ENCODE peak calls at places on chromosome 11, in eight cellular contexts. M, B, F, Y, N, Z, J and U are unnamed samples. For H3K27me3, the result is how much of the 10 kb centered on the place peaks cover.

GRCh38 chr11:7670631-7671030 is 2.7 kb downstream of the CYB5R2 start:
- DNase-seq in F (no peak), B (no peak), N (no peak), Z (no peak), J (no peak), Y (no peak), M (no peak), U (no peak)

GRCh38 chr11:46348566-46348981 is 1.3 kb downstream of the DGKZ start:
- DNase-seq in Y (no peak), F (no peak), M (no peak), N (no peak), B (no peak), Z (no peak), J (no peak), U (no peak)

GRCh38 chr11:15341587-15341986 is 226.9 kb downstream of the INSC start:
- DNase-seq in Z (no peak), B (no peak), N (no peak), F (no peak), Y (no peak), J (no peak), M (no peak), U (no peak)

GRCh38 chr11:107397357-107397756 is 60.3 kb downstream of the CWF19L2 start:
- DNase-seq in Y (peak), M (no peak), N (no peak), F (no peak), B (peak), J (no peak), Z (no peak), U (no peak)

GRCh38 chr11:65559535-65559934 is 1.4 kb upstream of the LTBP3 start:
- DNase-seq in Y (no peak), J (no peak), F (no peak), B (no peak), Z (no peak), M (no peak), N (peak), U (no peak)

GRCh38 chr11:42521994-42522393 is 789.8 kb upstream of the API5 start:
- DNase-seq in Z (no peak), N (no peak), Y (no peak), F (no peak), J (no peak), B (no peak), M (no peak), U (no peak)

GRCh38 chr11:45667929-45668680 is 2.7 kb upstream of the CHST1 start:
- DNase-seq in Y (no peak), M (no peak), Z (no peak), F (no peak), N (no peak), B (no peak), J (no peak), U (no peak)

GRCh38 chr11:75140269-75141138 is 10.4 kb upstream of the SLCO2B1 start:
- DNase-seq in N (no peak), Y (peak), F (peak), J (peak), B (peak), M (peak), Z (no peak), U (peak)

GRCh38 chr11:65862191-65862735 is 2.0 kb downstream of the MUS81 start:
- DNase-seq in Z (no peak), N (peak), M (no peak), J (peak), B (no peak), Y (no peak), F (peak), U (peak)

GRCh38 chr11:121112498-121113455 is 11.7 kb downstream of the TECTA start:
- DNase-seq in F (no peak), J (peak), Z (peak), Y (peak), B (peak), M (peak), N (peak), U (peak)

GRCh38 chr11:83801799-83802198 is 515.6 kb upstream of the CCDC90B start:
- DNase-seq in Z (no peak), B (no peak), Y (no peak), F (no peak), M (no peak), N (no peak), J (no peak), U (no peak)

GRCh38 chr11:14454861-14455632 is 44.6 kb downstream of the COPB1 start:
- DNase-seq in Y (no peak), N (no peak), Z (no peak), M (peak), B (no peak), J (peak), F (no peak), U (no peak)

GRCh38 chr11:26820739-26821138 is 98.9 kb upstream of the SLC5A12 start:
- DNase-seq in Z (no peak), N (no peak), J (no peak), M (no peak), F (no peak), Y (no peak), B (no peak), U (no peak)

GRCh38 chr11:114928260-114928870 is 250.0 kb downstream of the NXPE2 start:
- DNase-seq in N (no peak), M (no peak), J (no peak), Y (no peak), B (no peak), Z (no peak), F (no peak), U (no peak)

GRCh38 chr11:42482822-42483221 is 829.0 kb upstream of the API5 start:
- DNase-seq in J (no peak), B (no peak), M (no peak), F (no peak), Y (no peak), N (no peak), Z (no peak), U (no peak)

GRCh38 chr11:364991-365390 is 4.3 kb upstream of the B4GALNT4 start:
- DNase-seq in Y (peak), M (no peak), Z (no peak), B (no peak), J (no peak), N (peak), F (peak), U (no peak)
- H3K27me3 ChIP-seq in Y (under half), M (under half), Z (under half), B (under half), J (under half), N (under half), F (under half), U (under half)

DNA sequence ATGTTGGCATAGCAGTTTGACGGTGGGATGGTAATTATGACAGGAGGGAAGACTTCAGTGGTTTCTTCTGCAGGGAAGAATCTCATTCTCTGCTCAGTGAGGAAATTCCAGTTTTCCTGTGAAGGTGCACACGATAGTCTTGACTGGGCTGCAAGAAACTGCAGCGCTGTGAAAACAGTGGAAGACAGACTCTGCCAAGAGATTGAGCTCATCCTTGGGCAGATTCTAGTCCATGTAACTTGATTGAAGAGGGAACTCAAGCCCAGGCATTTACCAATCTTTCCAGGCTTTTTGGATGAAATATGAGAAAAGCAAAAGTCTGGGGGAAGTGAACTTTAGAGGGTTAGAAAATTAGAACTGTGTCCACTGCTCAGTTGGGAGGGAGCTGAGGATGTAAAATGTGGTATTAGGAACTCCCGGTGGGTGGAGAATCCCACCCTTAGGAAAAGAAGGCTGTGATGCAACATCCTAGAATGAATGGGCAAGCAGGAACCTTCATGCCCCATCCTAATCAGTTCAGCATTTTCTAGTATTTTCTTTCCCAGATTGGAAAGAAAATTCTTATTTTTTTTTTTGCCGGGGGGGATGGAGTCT is 212.7 kb downstream of the DBX1 start:
- DNase-seq in M (no peak), F (no peak), Z (peak), B (no peak), N (no peak), Y (no peak), J (no peak), U (no peak)
- TF ChIP-seq POLR2A in M (no peak), F (no peak), Z (no peak), B (no peak), N (no peak), Y (no peak), J (no peak), U (no peak)

GRCh38 chr11:128902515-128903066 is 11.4 kb downstream of the KCNJ5 start:
- DNase-seq in B (no peak), M (no peak), Z (no peak), Y (no peak), F (no peak), J (peak), N (no peak), U (no peak)

GRCh38 chr11:128904872-128905344 is 13.8 kb downstream of the KCNJ5 start:
- DNase-seq in N (no peak), Y (no peak), B (no peak), Z (no peak), M (peak), J (peak), F (peak), U (no peak)

GRCh38 chr11:128905345-128906184 is 14.4 kb downstream of the KCNJ5 start:
- DNase-seq in Z (no peak), N (no peak), Y (peak), F (no peak), J (peak), M (no peak), B (peak), U (no peak)

GRCh38 chr11:128903248-128904041 is 12.3 kb downstream of the KCNJ5 start:
- DNase-seq in B (no peak), Z (no peak), F (no peak), J (peak), M (no peak), N (no peak), Y (no peak), U (no peak)

DNA sequence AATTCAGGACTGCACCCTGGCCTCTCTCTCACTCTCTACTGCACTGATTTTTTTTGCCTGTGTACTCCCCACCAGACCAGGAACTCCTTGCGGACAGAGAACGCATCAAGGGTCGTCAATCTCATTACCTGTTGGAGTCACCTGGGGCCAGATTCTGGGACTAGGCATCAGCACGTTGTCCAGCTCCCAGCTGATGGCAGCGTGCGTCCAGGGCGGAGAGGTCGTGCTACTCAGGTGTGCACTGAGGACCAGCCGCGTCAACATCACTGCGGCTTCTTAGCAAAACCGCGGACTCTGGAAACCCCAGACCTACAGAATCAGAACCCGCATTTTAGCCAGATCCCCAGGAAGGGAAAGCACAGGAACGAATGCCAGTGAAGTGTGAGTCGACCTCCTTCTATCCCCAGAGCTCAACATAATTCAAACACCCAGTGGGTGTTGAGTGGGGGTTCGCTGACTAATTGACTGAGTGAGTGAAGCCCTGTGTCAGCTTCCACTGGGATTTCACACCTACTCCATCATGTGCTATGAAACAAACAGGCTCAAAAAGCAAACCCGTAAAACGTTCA is 13.2 kb downstream of the KCNJ5 start:
- DNase-seq in Z (no peak), N (no peak), M (no peak), J (no peak), B (no peak), Y (peak), F (no peak), U (no peak)
- H3K27me3 ChIP-seq in Z (under half), N (under half), M (under half), J (under half), B (under half), Y (under half), F (under half), U (under half)

DNA sequence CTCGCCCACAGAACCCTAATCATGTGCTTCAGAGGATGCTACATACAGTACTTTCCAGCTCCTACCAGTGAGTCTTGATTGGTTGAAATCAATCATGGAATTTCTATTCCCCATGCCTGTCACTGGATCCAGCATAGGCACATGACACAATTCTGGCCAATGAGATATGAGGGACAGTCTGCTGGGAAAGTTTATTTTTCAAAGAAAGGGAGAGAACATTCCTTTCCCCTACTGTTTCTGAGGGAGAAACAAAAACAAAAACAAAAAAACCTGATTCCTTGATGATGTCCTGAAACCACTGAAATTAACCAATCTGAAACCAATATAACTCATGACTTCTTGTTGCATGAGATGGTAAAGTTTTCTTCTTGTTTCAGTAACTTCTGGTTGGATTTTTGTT is 3.3 kb upstream of the RCN1 start:
- DNase-seq in N (no peak), Y (no peak), J (no peak), B (no peak), Z (no peak), F (no peak), M (no peak), U (no peak)
- TF ChIP-seq POLR2A in N (no peak), Y (no peak), J (no peak), B (no peak), Z (no peak), F (no peak), M (no peak), U (no peak)

GRCh38 chr11:134291196-134291595 is 15.0 kb downstream of the GLB1L3 start:
- DNase-seq in Y (no peak), F (no peak), Z (peak), B (no peak), N (no peak), J (no peak), M (no peak), U (no peak)
- H3K27me3 ChIP-seq in Y (under half), F (under half), Z (under half), B (under half), N (under half), J (under half), M (under half), U (under half)

GRCh38 chr11:126624491-126624890 is 269.0 kb downstream of the ST3GAL4 start:
- DNase-seq in F (no peak), J (no peak), Y (no peak), Z (no peak), B (no peak), N (no peak), M (no peak), U (no peak)

GRCh38 chr11:126615819-126616218 is 260.3 kb downstream of the ST3GAL4 start:
- DNase-seq in J (no peak), N (no peak), B (no peak), F (no peak), Y (no peak), Z (no peak), M (no peak), U (no peak)

DNA sequence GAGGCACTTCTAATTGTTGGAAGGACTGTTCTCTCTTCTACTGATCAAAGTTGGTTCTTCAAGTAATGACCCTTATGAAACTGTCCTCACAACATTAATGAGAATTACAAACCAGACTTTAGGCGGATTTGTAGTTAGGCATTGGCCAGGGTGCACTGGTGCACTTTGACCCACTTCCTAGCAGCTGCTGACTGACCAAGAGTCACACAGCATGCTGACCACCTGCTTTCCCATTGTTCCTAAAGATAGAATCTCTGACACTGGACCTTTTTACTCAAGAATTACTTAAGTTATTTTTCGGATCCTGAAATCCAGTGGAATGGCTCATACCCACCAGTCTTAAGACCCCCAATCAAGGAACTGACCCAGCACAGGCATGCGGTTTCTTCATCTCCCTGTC is 264.0 kb downstream of the ST3GAL4 start:
- DNase-seq in M (no peak), Y (no peak), F (no peak), B (no peak), N (no peak), J (no peak), Z (no peak), U (no peak)
- TF ChIP-seq POLR2A in M (no peak), Y (no peak), F (no peak), B (no peak), N (no peak), J (no peak), Z (no peak), U (no peak)

GRCh38 chr11:86068138-86068861 is 584 bp downstream of the PICALM start:
- DNase-seq in Y (peak), J (peak), F (peak), N (peak), M (peak), B (no peak), Z (no peak), U (peak)
- H3K27me3 ChIP-seq in Y (under half), J (under half), F (under half), N (under half), M (under half), B (under half), Z (under half), U (under half)

DNA sequence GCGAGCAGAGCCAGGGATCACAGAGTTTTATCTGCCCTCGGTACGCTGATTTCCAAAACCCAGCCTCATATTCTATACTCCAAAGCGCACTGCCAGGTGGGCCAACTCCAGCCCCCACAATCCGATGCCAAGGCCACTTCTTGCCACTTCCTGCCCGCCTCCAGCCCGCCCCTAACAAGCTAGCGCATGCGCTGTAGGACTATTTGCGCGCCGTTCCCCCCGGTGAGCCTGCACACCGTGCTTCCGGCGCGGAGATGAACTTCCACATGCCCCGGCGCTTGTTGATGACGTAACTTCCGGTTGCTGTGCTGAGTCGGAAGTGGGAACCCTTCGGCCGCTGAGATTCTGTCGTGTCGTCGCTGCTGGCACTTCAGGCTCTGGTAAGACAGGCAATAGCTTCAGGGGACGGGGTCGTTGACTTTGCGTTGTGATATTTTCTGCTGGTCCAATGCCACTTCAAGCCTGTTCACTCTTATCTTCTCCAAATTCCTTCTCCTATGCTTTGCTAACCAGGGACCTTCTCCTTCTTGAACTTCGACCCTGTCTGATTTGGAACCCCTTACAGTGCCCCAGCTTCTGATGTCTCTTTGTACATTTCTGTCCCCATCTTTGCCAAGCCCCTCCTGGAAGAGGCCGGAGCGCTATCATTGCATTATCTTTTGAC is at the start of gene UBE4A:
- DNase-seq in Y (peak), F (peak), M (peak), N (peak), B (peak), J (peak), Z (no peak), U (peak)
- TF ChIP-seq POLR2A in Y (peak), F (peak), M (peak), N (no peak), B (peak), J (peak), Z (peak), U (peak)